ENCODE peak calls at places on chromosomes 13 and 19, in eight cellular contexts. One of them, this sample, is unnamed.

GRCh38 chr19:29587518-29587986 is 18.5 kb upstream of the POP4 start:
- DNase-seq in heart left ventricle: no peak
- DNase-seq in germinal center: no peak
- DNase-seq in mammary epithelial cell: peak; percentile 58
- DNase-seq in activated naive CD4-positive, alpha-beta T cell treated with Interleukin-2 at 50 U/mL for 16 hours: peak; percentile 63
- DNase-seq in nephron progenitor cell: no peak
- DNase-seq in substantia nigra: no peak
- DNase-seq in heart right ventricle: no peak
- DNase-seq in this sample: peak; percentile 95

GRCh38 chr13:97122381-97122996 is 99.6 kb upstream of the MBNL2 start:
- DNase-seq in mammary epithelial cell: peak; percentile 94
- DNase-seq in nephron progenitor cell: no peak
- DNase-seq in heart left ventricle: no peak
- DNase-seq in germinal center: no peak
- DNase-seq in activated naive CD4-positive, alpha-beta T cell treated with Interleukin-2 at 50 U/mL for 16 hours: no peak
- DNase-seq in heart right ventricle: no peak
- DNase-seq in substantia nigra: no peak
- DNase-seq in this sample: peak; percentile 10

GRCh38 chr13:110403315-110403714 is 96.2 kb downstream of the COL4A2 start:
- DNase-seq in germinal center: no peak
- DNase-seq in heart left ventricle: no peak
- DNase-seq in substantia nigra: no peak
- DNase-seq in activated naive CD4-positive, alpha-beta T cell treated with Interleukin-2 at 50 U/mL for 16 hours: no peak
- DNase-seq in heart right ventricle: no peak
- DNase-seq in nephron progenitor cell: no peak
- DNase-seq in mammary epithelial cell: no peak
- DNase-seq in this sample: no peak

GRCh38 chr19:6767081-6767356 is 216 bp downstream of the SH2D3A start:
- DNase-seq in heart left ventricle: no peak
- DNase-seq in nephron progenitor cell: no peak
- DNase-seq in mammary epithelial cell: peak; percentile 85
- DNase-seq in substantia nigra: no peak
- DNase-seq in germinal center: no peak
- DNase-seq in activated naive CD4-positive, alpha-beta T cell treated with Interleukin-2 at 50 U/mL for 16 hours: no peak
- DNase-seq in heart right ventricle: no peak
- DNase-seq in this sample: no peak

GRCh38 chr13:100235311-100235901 is 146.5 kb downstream of the PCCA start:
- DNase-seq in mammary epithelial cell: peak; percentile 28
- DNase-seq in nephron progenitor cell: peak; percentile 24
- DNase-seq in substantia nigra: no peak
- DNase-seq in activated naive CD4-positive, alpha-beta T cell treated with Interleukin-2 at 50 U/mL for 16 hours: no peak
- DNase-seq in heart right ventricle: no peak
- DNase-seq in heart left ventricle: no peak
- DNase-seq in germinal center: peak; percentile 7
- DNase-seq in this sample: no peak

GRCh38 chr13:110393761-110394160 is 86.7 kb downstream of the COL4A2 start:
- DNase-seq in nephron progenitor cell: no peak
- DNase-seq in heart left ventricle: no peak
- DNase-seq in substantia nigra: no peak
- DNase-seq in germinal center: no peak
- DNase-seq in mammary epithelial cell: no peak
- DNase-seq in heart right ventricle: no peak
- DNase-seq in activated naive CD4-positive, alpha-beta T cell treated with Interleukin-2 at 50 U/mL for 16 hours: no peak
- DNase-seq in this sample: no peak

GRCh38 chr13:55497486-55497885 is 1643.2 kb upstream of the PRR20A start:
- DNase-seq in substantia nigra: no peak
- DNase-seq in nephron progenitor cell: no peak
- DNase-seq in heart left ventricle: no peak
- DNase-seq in heart right ventricle: no peak
- DNase-seq in mammary epithelial cell: no peak
- DNase-seq in germinal center: no peak
- DNase-seq in activated naive CD4-positive, alpha-beta T cell treated with Interleukin-2 at 50 U/mL for 16 hours: no peak
- DNase-seq in this sample: no peak

GRCh38 chr13:109207618-109208017 is 578.2 kb downstream of the MYO16 start:
- DNase-seq in germinal center: no peak
- DNase-seq in heart left ventricle: no peak
- DNase-seq in mammary epithelial cell: no peak
- DNase-seq in nephron progenitor cell: no peak
- DNase-seq in substantia nigra: no peak
- DNase-seq in heart right ventricle: no peak
- DNase-seq in activated naive CD4-positive, alpha-beta T cell treated with Interleukin-2 at 50 U/mL for 16 hours: no peak
- DNase-seq in this sample: no peak

GRCh38 chr19:55590621-55591020 is 8.7 kb downstream of the FIZ1 start:
- DNase-seq in activated naive CD4-positive, alpha-beta T cell treated with Interleukin-2 at 50 U/mL for 16 hours: peak; percentile 7
- DNase-seq in substantia nigra: no peak
- DNase-seq in nephron progenitor cell: no peak
- DNase-seq in germinal center: no peak
- DNase-seq in mammary epithelial cell: no peak
- DNase-seq in heart right ventricle: no peak
- DNase-seq in heart left ventricle: no peak
- DNase-seq in this sample: no peak

GRCh38 chr13:41213316-41213715 is 18.9 kb upstream of the KBTBD7 start:
- DNase-seq in nephron progenitor cell: no peak
- DNase-seq in activated naive CD4-positive, alpha-beta T cell treated with Interleukin-2 at 50 U/mL for 16 hours: no peak
- DNase-seq in mammary epithelial cell: peak; percentile 44
- DNase-seq in germinal center: no peak
- DNase-seq in heart right ventricle: no peak
- DNase-seq in substantia nigra: no peak
- DNase-seq in heart left ventricle: no peak
- DNase-seq in this sample: no peak

GRCh38 chr19:19345232-19345631 is 24.6 kb downstream of the MAU2 start:
- DNase-seq in heart right ventricle: no peak
- DNase-seq in substantia nigra: no peak
- DNase-seq in nephron progenitor cell: no peak
- DNase-seq in germinal center: no peak
- DNase-seq in activated naive CD4-positive, alpha-beta T cell treated with Interleukin-2 at 50 U/mL for 16 hours: no peak
- DNase-seq in heart left ventricle: no peak
- DNase-seq in mammary epithelial cell: no peak
- DNase-seq in this sample: no peak

GRCh38 chr19:18294467-18294864 is 13.0 kb upstream of the JUND start:
- DNase-seq in heart left ventricle: no peak
- DNase-seq in heart right ventricle: no peak
- DNase-seq in activated naive CD4-positive, alpha-beta T cell treated with Interleukin-2 at 50 U/mL for 16 hours: peak; percentile 90
- DNase-seq in mammary epithelial cell: peak; percentile 48
- DNase-seq in germinal center: peak; percentile 79
- DNase-seq in nephron progenitor cell: no peak
- DNase-seq in substantia nigra: no peak
- DNase-seq in this sample: no peak

GRCh38 chr19:1155352-1156304 is 18.4 kb downstream of the SBNO2 start:
- DNase-seq in substantia nigra: no peak
- DNase-seq in heart right ventricle: no peak
- DNase-seq in activated naive CD4-positive, alpha-beta T cell treated with Interleukin-2 at 50 U/mL for 16 hours: no peak
- DNase-seq in germinal center: no peak
- DNase-seq in mammary epithelial cell: no peak
- DNase-seq in nephron progenitor cell: no peak
- DNase-seq in heart left ventricle: no peak
- DNase-seq in this sample: no peak

GRCh38 chr19:38401148-38401547 is 1.7 kb upstream of the FAM98C start:
- DNase-seq in mammary epithelial cell: peak; percentile 48
- DNase-seq in heart right ventricle: no peak
- DNase-seq in activated naive CD4-positive, alpha-beta T cell treated with Interleukin-2 at 50 U/mL for 16 hours: no peak
- DNase-seq in substantia nigra: no peak
- DNase-seq in nephron progenitor cell: no peak
- DNase-seq in heart left ventricle: no peak
- DNase-seq in germinal center: no peak
- DNase-seq in this sample: peak; percentile 50

GRCh38 chr13:97367016-97367415 is 67.0 kb upstream of the RAP2A start:
- DNase-seq in nephron progenitor cell: no peak
- DNase-seq in substantia nigra: peak; percentile 38
- DNase-seq in heart right ventricle: no peak
- DNase-seq in germinal center: no peak
- DNase-seq in mammary epithelial cell: no peak
- DNase-seq in activated naive CD4-positive, alpha-beta T cell treated with Interleukin-2 at 50 U/mL for 16 hours: no peak
- DNase-seq in heart left ventricle: no peak
- DNase-seq in this sample: no peak

GRCh38 chr13:24097064-24097463 is 63.5 kb upstream of the SPATA13 start:
- DNase-seq in heart left ventricle: no peak
- DNase-seq in activated naive CD4-positive, alpha-beta T cell treated with Interleukin-2 at 50 U/mL for 16 hours: peak; percentile 52
- DNase-seq in germinal center: no peak
- DNase-seq in substantia nigra: no peak
- DNase-seq in mammary epithelial cell: no peak
- DNase-seq in nephron progenitor cell: no peak
- DNase-seq in heart right ventricle: no peak
- DNase-seq in this sample: no peak

GRCh38 chr13:65677906-65678305 is 1552.2 kb downstream of the PCDH9 start:
- DNase-seq in activated naive CD4-positive, alpha-beta T cell treated with Interleukin-2 at 50 U/mL for 16 hours: no peak
- DNase-seq in heart right ventricle: no peak
- DNase-seq in germinal center: no peak
- DNase-seq in mammary epithelial cell: no peak
- DNase-seq in substantia nigra: no peak
- DNase-seq in nephron progenitor cell: no peak
- DNase-seq in heart left ventricle: no peak
- DNase-seq in this sample: no peak

GRCh38 chr19:55368106-55368505 is 2.2 kb downstream of the IL11 start:
- DNase-seq in germinal center: no peak
- DNase-seq in heart left ventricle: no peak
- DNase-seq in substantia nigra: no peak
- DNase-seq in mammary epithelial cell: no peak
- DNase-seq in nephron progenitor cell: no peak
- DNase-seq in activated naive CD4-positive, alpha-beta T cell treated with Interleukin-2 at 50 U/mL for 16 hours: no peak
- DNase-seq in heart right ventricle: no peak
- DNase-seq in this sample: no peak